ENCODE peak calls at places on chromosomes 1 and 21, in ten cellular contexts. One of them, this sample, is unnamed.

GRCh38 chr1:241883159-241883558 is 35.2 kb downstream of the EXO1 start:
- DNase-seq in mammary epithelial cell: no peak
- DNase-seq in iPS-NIHi11: no peak
- DNase-seq in prostate gland: no peak
- DNase-seq in germinal center: no peak
- DNase-seq in heart left ventricle: no peak
- DNase-seq in WTC11: no peak
- DNase-seq in omental fat pad: no peak
- DNase-seq in nephron progenitor cell: no peak
- DNase-seq in HT1080: no peak
- DNase-seq in this sample: no peak

GRCh38 chr1:115530407-115530806 is 111.4 kb upstream of the VANGL1 start:
- DNase-seq in prostate gland: no peak
- DNase-seq in WTC11: no peak
- DNase-seq in heart left ventricle: no peak
- DNase-seq in nephron progenitor cell: no peak
- DNase-seq in mammary epithelial cell: no peak
- DNase-seq in HT1080: peak
- DNase-seq in iPS-NIHi11: no peak
- DNase-seq in germinal center: no peak
- DNase-seq in omental fat pad: no peak
- DNase-seq in this sample: no peak

GRCh38 chr1:77958850-77959249 is 20.0 kb downstream of the FUBP1 start:
- DNase-seq in iPS-NIHi11: no peak
- DNase-seq in nephron progenitor cell: no peak
- DNase-seq in HT1080: no peak
- DNase-seq in heart left ventricle: no peak
- DNase-seq in omental fat pad: no peak
- DNase-seq in germinal center: no peak
- DNase-seq in prostate gland: no peak
- DNase-seq in WTC11: no peak
- DNase-seq in mammary epithelial cell: no peak
- DNase-seq in this sample: no peak

GRCh38 chr1:61271412-61271789 is 189.0 kb downstream of the NFIA start:
- DNase-seq in omental fat pad: no peak
- DNase-seq in iPS-NIHi11: no peak
- DNase-seq in mammary epithelial cell: no peak
- DNase-seq in heart left ventricle: no peak
- DNase-seq in WTC11: no peak
- DNase-seq in germinal center: no peak
- DNase-seq in nephron progenitor cell: no peak
- DNase-seq in prostate gland: no peak
- DNase-seq in HT1080: no peak
- DNase-seq in this sample: no peak

GRCh38 chr1:172144445-172145060 is 275.9 kb upstream of the C1orf105 start:
- DNase-seq in germinal center: no peak
- DNase-seq in nephron progenitor cell: peak
- DNase-seq in iPS-NIHi11: no peak
- DNase-seq in omental fat pad: peak
- DNase-seq in heart left ventricle: peak
- DNase-seq in mammary epithelial cell: no peak
- DNase-seq in prostate gland: peak
- DNase-seq in WTC11: no peak
- DNase-seq in HT1080: no peak
- DNase-seq in this sample: no peak

GRCh38 chr1:33180226-33181037 is 1.4 kb downstream of the TRIM62 start:
- DNase-seq in HT1080: peak
- DNase-seq in omental fat pad: peak
- DNase-seq in WTC11: peak
- DNase-seq in prostate gland: peak
- DNase-seq in iPS-NIHi11: peak
- DNase-seq in mammary epithelial cell: peak
- DNase-seq in heart left ventricle: peak
- DNase-seq in germinal center: peak
- DNase-seq in nephron progenitor cell: peak
- DNase-seq in this sample: peak

GRCh38 chr21:15295875-15296274 is 231.1 kb upstream of the NRIP1 start:
- DNase-seq in prostate gland: no peak
- DNase-seq in WTC11: no peak
- DNase-seq in iPS-NIHi11: no peak
- DNase-seq in germinal center: no peak
- DNase-seq in heart left ventricle: no peak
- DNase-seq in nephron progenitor cell: no peak
- DNase-seq in mammary epithelial cell: no peak
- DNase-seq in omental fat pad: no peak
- DNase-seq in HT1080: no peak
- DNase-seq in this sample: no peak

GRCh38 chr1:15950763-15951295 is 25.1 kb downstream of the ZBTB17 start:
- DNase-seq in mammary epithelial cell: no peak
- DNase-seq in iPS-NIHi11: no peak
- DNase-seq in nephron progenitor cell: no peak
- DNase-seq in heart left ventricle: no peak
- DNase-seq in HT1080: no peak
- DNase-seq in omental fat pad: peak
- DNase-seq in WTC11: no peak
- DNase-seq in prostate gland: no peak
- DNase-seq in germinal center: no peak
- DNase-seq in this sample: no peak

GRCh38 chr1:198970919-198971318 is 332.1 kb downstream of the PTPRC start:
- DNase-seq in omental fat pad: no peak
- DNase-seq in germinal center: no peak
- DNase-seq in heart left ventricle: no peak
- DNase-seq in mammary epithelial cell: peak
- DNase-seq in iPS-NIHi11: no peak
- DNase-seq in WTC11: no peak
- DNase-seq in nephron progenitor cell: no peak
- DNase-seq in HT1080: peak
- DNase-seq in prostate gland: no peak
- DNase-seq in this sample: no peak

GRCh38 chr1:209647212-209647611 is 5.0 kb downstream of the LAMB3 start:
- DNase-seq in heart left ventricle: no peak
- DNase-seq in prostate gland: no peak
- DNase-seq in nephron progenitor cell: peak
- DNase-seq in HT1080: peak
- DNase-seq in omental fat pad: no peak
- DNase-seq in germinal center: no peak
- DNase-seq in mammary epithelial cell: peak
- DNase-seq in iPS-NIHi11: no peak
- DNase-seq in WTC11: no peak
- DNase-seq in this sample: no peak

GRCh38 chr1:164559342-164560070 is 522 bp downstream of the PBX1 start:
- DNase-seq in HT1080: no peak
- DNase-seq in omental fat pad: no peak
- DNase-seq in germinal center: no peak
- DNase-seq in prostate gland: no peak
- DNase-seq in heart left ventricle: peak
- DNase-seq in mammary epithelial cell: peak
- DNase-seq in WTC11: peak
- DNase-seq in nephron progenitor cell: peak
- DNase-seq in iPS-NIHi11: peak
- DNase-seq in this sample: no peak

GRCh38 chr1:94614168-94614815 is 72.7 kb upstream of the F3 start:
- DNase-seq in omental fat pad: no peak
- DNase-seq in heart left ventricle: no peak
- DNase-seq in iPS-NIHi11: no peak
- DNase-seq in HT1080: no peak
- DNase-seq in mammary epithelial cell: no peak
- DNase-seq in prostate gland: no peak
- DNase-seq in WTC11: no peak
- DNase-seq in germinal center: no peak
- DNase-seq in nephron progenitor cell: no peak
- DNase-seq in this sample: no peak

GRCh38 chr21:14956826-14957225 is 108.0 kb downstream of the NRIP1 start:
- DNase-seq in germinal center: no peak
- DNase-seq in mammary epithelial cell: no peak
- DNase-seq in heart left ventricle: no peak
- DNase-seq in HT1080: no peak
- DNase-seq in omental fat pad: no peak
- DNase-seq in prostate gland: no peak
- DNase-seq in iPS-NIHi11: no peak
- DNase-seq in nephron progenitor cell: no peak
- DNase-seq in WTC11: no peak
- DNase-seq in this sample: no peak

GRCh38 chr1:85087659-85088407 is 39.5 kb upstream of the MCOLN3 start:
- DNase-seq in WTC11: no peak
- DNase-seq in germinal center: no peak
- DNase-seq in iPS-NIHi11: no peak
- DNase-seq in omental fat pad: no peak
- DNase-seq in HT1080: no peak
- DNase-seq in nephron progenitor cell: no peak
- DNase-seq in prostate gland: no peak
- DNase-seq in heart left ventricle: no peak
- DNase-seq in mammary epithelial cell: peak
- DNase-seq in this sample: no peak

GRCh38 chr1:43293896-43294760 is 6.7 kb upstream of the TIE1 start:
- DNase-seq in germinal center: no peak
- DNase-seq in prostate gland: peak
- DNase-seq in nephron progenitor cell: no peak
- DNase-seq in mammary epithelial cell: peak
- DNase-seq in WTC11: no peak
- DNase-seq in omental fat pad: no peak
- DNase-seq in HT1080: peak
- DNase-seq in iPS-NIHi11: no peak
- DNase-seq in heart left ventricle: no peak
- DNase-seq in this sample: no peak

GRCh38 chr1:85413169-85413568 is 51.8 kb downstream of the DDAH1 start:
- DNase-seq in iPS-NIHi11: no peak
- DNase-seq in nephron progenitor cell: no peak
- DNase-seq in mammary epithelial cell: no peak
- DNase-seq in HT1080: no peak
- DNase-seq in omental fat pad: no peak
- DNase-seq in prostate gland: no peak
- DNase-seq in heart left ventricle: no peak
- DNase-seq in WTC11: no peak
- DNase-seq in germinal center: no peak
- DNase-seq in this sample: no peak

GRCh38 chr1:26408604-26409003 is 2.0 kb upstream of the LIN28A start:
- DNase-seq in heart left ventricle: peak
- DNase-seq in omental fat pad: peak
- DNase-seq in iPS-NIHi11: peak
- DNase-seq in WTC11: peak
- DNase-seq in prostate gland: peak
- DNase-seq in nephron progenitor cell: peak
- DNase-seq in mammary epithelial cell: peak
- DNase-seq in germinal center: peak
- DNase-seq in HT1080: peak
- DNase-seq in this sample: peak

GRCh38 chr21:35024475-35024874 is 24.6 kb downstream of the RUNX1 start:
- DNase-seq in iPS-NIHi11: no peak
- DNase-seq in prostate gland: no peak
- DNase-seq in heart left ventricle: no peak
- DNase-seq in omental fat pad: no peak
- DNase-seq in germinal center: no peak
- DNase-seq in mammary epithelial cell: no peak
- DNase-seq in HT1080: no peak
- DNase-seq in nephron progenitor cell: no peak
- DNase-seq in WTC11: no peak
- DNase-seq in this sample: no peak

GRCh38 chr1:118294817-118295486 is 109.9 kb upstream of the SPAG17 start:
- DNase-seq in germinal center: no peak
- DNase-seq in nephron progenitor cell: peak
- DNase-seq in HT1080: no peak
- DNase-seq in mammary epithelial cell: no peak
- DNase-seq in omental fat pad: no peak
- DNase-seq in prostate gland: no peak
- DNase-seq in WTC11: no peak
- DNase-seq in heart left ventricle: no peak
- DNase-seq in iPS-NIHi11: no peak
- DNase-seq in this sample: no peak

GRCh38 chr21:17688912-17689874 is 76.5 kb upstream of the BTG3 start:
- DNase-seq in germinal center: no peak
- DNase-seq in nephron progenitor cell: no peak
- DNase-seq in WTC11: peak
- DNase-seq in prostate gland: peak
- DNase-seq in HT1080: peak
- DNase-seq in iPS-NIHi11: no peak
- DNase-seq in omental fat pad: no peak
- DNase-seq in heart left ventricle: peak
- DNase-seq in mammary epithelial cell: peak
- DNase-seq in this sample: peak

GRCh38 chr21:36567216-36567917 is 87.4 kb upstream of the CLDN14 start:
- DNase-seq in WTC11: no peak
- DNase-seq in prostate gland: no peak
- DNase-seq in iPS-NIHi11: no peak
- DNase-seq in germinal center: no peak
- DNase-seq in HT1080: no peak
- DNase-seq in omental fat pad: no peak
- DNase-seq in heart left ventricle: no peak
- DNase-seq in nephron progenitor cell: peak
- DNase-seq in mammary epithelial cell: no peak
- DNase-seq in this sample: no peak

GRCh38 chr21:36471254-36471723 is 8.6 kb downstream of the CLDN14 start:
- DNase-seq in WTC11: no peak
- DNase-seq in nephron progenitor cell: no peak
- DNase-seq in iPS-NIHi11: no peak
- DNase-seq in omental fat pad: no peak
- DNase-seq in HT1080: peak
- DNase-seq in heart left ventricle: no peak
- DNase-seq in mammary epithelial cell: peak
- DNase-seq in prostate gland: no peak
- DNase-seq in germinal center: no peak
- DNase-seq in this sample: no peak

GRCh38 chr1:20216574-20216973 is 30.3 kb upstream of the PLA2G2C start:
- DNase-seq in HT1080: peak
- DNase-seq in heart left ventricle: no peak
- DNase-seq in mammary epithelial cell: peak
- DNase-seq in WTC11: no peak
- DNase-seq in germinal center: peak
- DNase-seq in iPS-NIHi11: no peak
- DNase-seq in omental fat pad: no peak
- DNase-seq in prostate gland: no peak
- DNase-seq in nephron progenitor cell: no peak
- DNase-seq in this sample: no peak

GRCh38 chr1:171254859-171255258 is 6.6 kb downstream of the FMO1 start:
- DNase-seq in germinal center: no peak
- DNase-seq in omental fat pad: no peak
- DNase-seq in heart left ventricle: no peak
- DNase-seq in nephron progenitor cell: no peak
- DNase-seq in mammary epithelial cell: peak
- DNase-seq in WTC11: no peak
- DNase-seq in iPS-NIHi11: no peak
- DNase-seq in prostate gland: no peak
- DNase-seq in HT1080: peak
- DNase-seq in this sample: no peak

GRCh38 chr1:227886993-227887696 is 60.6 kb downstream of the WNT9A start:
- DNase-seq in HT1080: no peak
- DNase-seq in nephron progenitor cell: peak
- DNase-seq in prostate gland: peak
- DNase-seq in germinal center: peak
- DNase-seq in WTC11: peak
- DNase-seq in mammary epithelial cell: no peak
- DNase-seq in heart left ventricle: peak
- DNase-seq in iPS-NIHi11: peak
- DNase-seq in omental fat pad: peak
- DNase-seq in this sample: no peak

GRCh38 chr21:37208056-37208705 is 59.0 kb downstream of the VPS26C start:
- DNase-seq in HT1080: no peak
- DNase-seq in heart left ventricle: peak
- DNase-seq in WTC11: no peak
- DNase-seq in mammary epithelial cell: no peak
- DNase-seq in germinal center: peak
- DNase-seq in nephron progenitor cell: no peak
- DNase-seq in iPS-NIHi11: no peak
- DNase-seq in prostate gland: peak
- DNase-seq in omental fat pad: no peak
- DNase-seq in this sample: peak

GRCh38 chr1:167711797-167712196 is 10.0 kb upstream of the MPZL1 start:
- DNase-seq in prostate gland: no peak
- DNase-seq in HT1080: no peak
- DNase-seq in heart left ventricle: no peak
- DNase-seq in mammary epithelial cell: no peak
- DNase-seq in germinal center: no peak
- DNase-seq in nephron progenitor cell: no peak
- DNase-seq in WTC11: no peak
- DNase-seq in omental fat pad: no peak
- DNase-seq in iPS-NIHi11: no peak
- DNase-seq in this sample: no peak

GRCh38 chr1:108591471-108591870 is 31.6 kb downstream of the EEIG2 start:
- DNase-seq in WTC11: no peak
- DNase-seq in iPS-NIHi11: no peak
- DNase-seq in mammary epithelial cell: no peak
- DNase-seq in prostate gland: no peak
- DNase-seq in omental fat pad: no peak
- DNase-seq in HT1080: no peak
- DNase-seq in germinal center: no peak
- DNase-seq in heart left ventricle: peak
- DNase-seq in nephron progenitor cell: no peak
- DNase-seq in this sample: no peak